ENCODE peak calls at places on chromosomes 12 and 14, in seven cellular contexts. Y, H, P, X, W, I and D are unnamed samples.
A peak's percentile ranks its signal among the peaks of the same experiment; 100 is the strongest.

GRCh38 chr12:56220611-56221232 is 1.0 kb downstream of the RNF41 start:
- DNase-seq in Y (no peak), H (no peak), P (no peak), X (peak; percentile 41), W (no peak), I (no peak), D (peak; percentile 42)

GRCh38 chr12:49808686-49809368 is 19.4 kb downstream of the NCKAP5L start:
- DNase-seq in Y (peak; percentile 41), H (no peak), P (peak; percentile 86), X (no peak), W (no peak), I (no peak), D (no peak)

GRCh38 chr12:49108958-49109404 is 1.7 kb downstream of the LMBR1L start:
- DNase-seq in Y (no peak), H (no peak), P (peak; percentile 71), X (no peak), W (no peak), I (peak; percentile 76), D (no peak)

GRCh38 chr12:68012712-68013111 is 23.5 kb downstream of the IFNG-AS1 start:
- DNase-seq in Y (no peak), H (no peak), P (no peak), X (peak; percentile 51), W (no peak), I (no peak), D (no peak)

GRCh38 chr14:59186316-59186715 is 2.2 kb upstream of the DAAM1 start:
- DNase-seq in Y (no peak), H (no peak), P (no peak), X (no peak), W (no peak), I (no peak), D (no peak)

GRCh38 chr12:11795192-11795909 is 145.9 kb downstream of the ETV6 start:
- DNase-seq in Y (no peak), H (no peak), P (no peak), X (no peak), W (no peak), I (peak; percentile 68), D (no peak)

GRCh38 chr12:76199808-76200207 is 115.3 kb upstream of the NAP1L1 start:
- DNase-seq in Y (no peak), H (no peak), P (no peak), X (no peak), W (no peak), I (no peak), D (no peak)

GRCh38 chr12:2356601-2357125 is 303.9 kb downstream of the CACNA1C start:
- DNase-seq in Y (no peak), H (no peak), P (no peak), X (no peak), W (no peak), I (no peak), D (no peak)

GRCh38 chr14:28630100-28630499 is 136.5 kb upstream of the FOXG1 start:
- DNase-seq in Y (no peak), H (no peak), P (no peak), X (no peak), W (no peak), I (no peak), D (no peak)

GRCh38 chr14:28629328-28630004 is 137.1 kb upstream of the FOXG1 start:
- DNase-seq in Y (no peak), H (no peak), P (no peak), X (no peak), W (no peak), I (no peak), D (no peak)

GRCh38 chr14:28635387-28635786 is 131.2 kb upstream of the FOXG1 start:
- DNase-seq in Y (peak; percentile 41), H (no peak), P (no peak), X (peak; percentile 26), W (no peak), I (no peak), D (no peak)
- TF ChIP-seq CTCF in Y (peak; percentile 82), H (peak; percentile 26), P (peak; percentile 36), X (peak; percentile 36), W (peak; percentile 38), I (peak; percentile 26), D (peak; percentile 39)

GRCh38 chr12:62435337-62436163 is 31.1 kb upstream of the MON2 start:
- DNase-seq in Y (peak; percentile 44), H (peak; percentile 9), P (peak; percentile 52), X (peak; percentile 68), W (no peak), I (peak; percentile 52), D (peak; percentile 11)
- TF ChIP-seq CTCF in Y (peak; percentile 58), H (peak; percentile 61), P (peak; percentile 25), X (peak; percentile 58), W (peak; percentile 29), I (peak; percentile 13), D (peak; percentile 71)

GRCh38 chr14:35643513-35643912 is 109.5 kb downstream of the INSM2 start:
- DNase-seq in Y (no peak), H (no peak), P (no peak), X (no peak), W (no peak), I (no peak), D (no peak)
- TF ChIP-seq CTCF in Y (no peak), H (no peak), P (no peak), X (no peak), W (no peak), I (no peak), D (no peak)

GRCh38 chr14:24952851-24953666 is 96.9 kb downstream of the STXBP6 start:
- DNase-seq in Y (peak; percentile 34), H (no peak), P (no peak), X (no peak), W (no peak), I (no peak), D (no peak)
- TF ChIP-seq CTCF in Y (peak; percentile 38), H (no peak), P (no peak), X (no peak), W (no peak), I (no peak), D (no peak)

DNA sequence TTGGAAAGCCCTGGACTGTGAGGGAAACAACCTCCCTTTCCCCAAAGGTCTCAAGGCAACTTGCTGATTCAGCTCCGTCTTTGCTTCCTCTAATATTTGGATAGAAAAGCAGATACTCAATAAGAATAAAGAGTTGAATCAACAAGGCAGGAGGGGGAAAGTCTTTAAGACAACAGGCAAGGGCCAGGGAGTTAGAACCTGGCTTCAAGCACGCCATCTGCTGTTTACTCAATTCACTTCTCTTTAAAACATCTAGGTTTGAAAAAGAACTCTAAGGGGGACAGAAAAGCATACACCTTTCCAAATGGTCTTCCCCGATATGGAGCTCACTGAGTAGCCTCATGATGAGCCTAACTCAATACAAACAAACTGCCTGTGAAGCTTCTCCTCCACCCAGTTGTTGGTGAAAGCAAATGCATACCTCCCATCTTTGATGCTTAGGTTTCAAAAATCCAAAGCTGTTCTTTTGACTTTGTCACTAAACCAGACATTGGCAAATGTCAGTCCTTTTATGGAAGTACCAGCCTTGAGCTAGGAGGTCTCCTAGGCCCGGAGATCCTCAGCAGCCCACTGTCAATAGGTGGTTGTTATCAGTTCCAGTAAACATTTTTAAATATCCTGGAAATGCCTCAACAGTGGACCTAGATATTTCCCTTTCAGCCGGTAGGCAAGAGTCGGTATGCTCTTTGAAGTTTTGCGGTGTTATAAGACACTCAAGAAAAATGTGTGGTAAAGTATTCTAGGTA is 76.2 kb downstream of the SAMD4A start:
- DNase-seq in Y (no peak), H (no peak), P (no peak), X (peak; percentile 45), W (no peak), I (no peak), D (no peak)
- TF ChIP-seq CTCF in Y (no peak), H (no peak), P (no peak), X (peak; percentile 36), W (peak; percentile 12), I (no peak), D (peak; percentile 24)

GRCh38 chr14:61565181-61565580 is 130.1 kb upstream of the HIF1A start:
- DNase-seq in Y (no peak), H (no peak), P (no peak), X (no peak), W (no peak), I (no peak), D (no peak)

GRCh38 chr14:61565836-61566536 is 129.3 kb upstream of the HIF1A start:
- DNase-seq in Y (no peak), H (no peak), P (no peak), X (no peak), W (no peak), I (no peak), D (peak; percentile 89)

GRCh38 chr14:61563162-61563511 is 132.2 kb upstream of the HIF1A start:
- DNase-seq in Y (no peak), H (no peak), P (no peak), X (no peak), W (no peak), I (no peak), D (no peak)

GRCh38 chr14:61563880-61564622 is 131.3 kb upstream of the HIF1A start:
- DNase-seq in Y (no peak), H (no peak), P (no peak), X (no peak), W (no peak), I (no peak), D (no peak)

DNA sequence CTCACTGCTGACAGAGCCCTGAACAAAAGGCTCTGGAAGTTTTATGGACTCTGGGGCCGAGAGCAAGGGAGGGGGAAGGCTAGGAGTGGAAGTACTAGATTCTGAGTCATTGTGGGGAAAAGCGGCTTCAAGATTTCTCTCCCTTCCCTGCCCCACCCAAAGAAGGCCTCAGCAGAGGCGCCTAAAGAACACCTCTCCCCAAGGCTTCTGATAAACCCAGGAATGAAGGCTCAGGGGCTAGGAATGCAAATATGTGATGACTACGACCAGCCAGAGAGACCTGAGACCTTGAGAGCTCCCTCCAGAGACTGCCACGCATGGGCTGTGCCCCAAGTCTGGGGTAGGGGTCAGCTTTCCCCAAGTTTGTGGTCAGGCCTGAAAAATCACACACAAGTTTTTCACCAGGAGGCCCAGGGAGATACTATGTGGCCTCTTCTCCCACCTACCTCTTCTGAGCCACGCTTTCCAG is 130.7 kb upstream of the HIF1A start:
- DNase-seq in Y (no peak), H (no peak), P (no peak), X (no peak), W (no peak), I (no peak), D (peak; percentile 86)
- TF ChIP-seq CTCF in Y (no peak), H (no peak), P (no peak), X (no peak), W (no peak), I (no peak), D (no peak)

GRCh38 chr12:7588703-7589329 is 76.9 kb downstream of the APOBEC1 start:
- DNase-seq in Y (peak; percentile 18), H (peak; percentile 8), P (no peak), X (peak; percentile 64), W (no peak), I (peak; percentile 33), D (peak; percentile 35)
- TF ChIP-seq CTCF in Y (peak; percentile 69), H (peak; percentile 24), P (peak; percentile 17), X (peak; percentile 50), W (peak; percentile 77), I (no peak), D (peak; percentile 77)

GRCh38 chr12:45587877-45588530 is 141.5 kb upstream of the ARID2 start:
- DNase-seq in Y (no peak), H (no peak), P (no peak), X (no peak), W (no peak), I (peak; percentile 38), D (no peak)
- TF ChIP-seq CTCF in Y (no peak), H (no peak), P (peak; percentile 28), X (no peak), W (no peak), I (no peak), D (no peak)

GRCh38 chr14:101595887-101596721 is 34.8 kb downstream of the DIO3 start:
- DNase-seq in Y (no peak), H (no peak), P (no peak), X (peak; percentile 25), W (no peak), I (peak; percentile 14), D (no peak)
- TF ChIP-seq CTCF in Y (no peak), H (no peak), P (no peak), X (no peak), W (no peak), I (no peak), D (no peak)